ENCODE peak calls at places on chromosome 13, in eight cellular contexts. Y is OCI-LY7, U is MM.1S, E is GM23338, T is SK-N-SH, W is HCT116, S is hepatocyte, J is PC-9. M is an unnamed sample.
A peak's percentile ranks its signal among the peaks of the same experiment; 100 is the strongest.

GRCh38 chr13:50387124-50387581 is 371.9 kb downstream of the KCNRG start:
- DNase-seq in Y (peak; percentile 75), U (peak; percentile 75), E (peak; percentile 72), T (peak; percentile 37), W (no peak), S (peak; percentile 69), J (peak; percentile 45), M (peak; percentile 9)

GRCh38 chr13:30159446-30159839 is 147.9 kb downstream of the KATNAL1 start:
- DNase-seq in Y (no peak), U (no peak), E (no peak), T (no peak), W (no peak), S (no peak), J (no peak), M (peak; percentile 22)

GRCh38 chr13:72129117-72129516 is 262.1 kb upstream of the DACH1 start:
- DNase-seq in Y (no peak), U (no peak), E (no peak), T (no peak), W (no peak), S (no peak), J (no peak), M (no peak)

GRCh38 chr13:28559636-28560259 is 64.8 kb upstream of the FLT1 start:
- DNase-seq in Y (no peak), U (no peak), E (no peak), T (no peak), W (no peak), S (no peak), J (no peak), M (no peak)

GRCh38 chr13:113835461-113836274 is 28.2 kb downstream of the GAS6 start:
- DNase-seq in Y (no peak), U (no peak), E (no peak), T (peak; percentile 56), W (no peak), S (peak; percentile 45), J (no peak), M (peak; percentile 36)

GRCh38 chr13:101262306-101262705 is 154.0 kb downstream of the NALCN start:
- DNase-seq in Y (no peak), U (no peak), E (no peak), T (no peak), W (no peak), S (no peak), J (no peak), M (no peak)

GRCh38 chr13:29746167-29746677 is 104.2 kb downstream of the UBL3 start:
- DNase-seq in Y (no peak), U (no peak), E (no peak), T (no peak), W (no peak), S (no peak), J (no peak), M (no peak)

GRCh38 chr13:113538689-113539058 is 45.9 kb upstream of the TFDP1 start:
- DNase-seq in Y (no peak), U (no peak), E (no peak), T (peak; percentile 81), W (no peak), S (no peak), J (no peak), M (peak; percentile 69)

GRCh38 chr13:26719356-26719945 is 41.1 kb downstream of the GPR12 start:
- DNase-seq in Y (peak; percentile 6), U (no peak), E (peak; percentile 41), T (no peak), W (no peak), S (no peak), J (no peak), M (peak; percentile 8)

GRCh38 chr13:88857256-88857655 is 1186.1 kb downstream of the SLITRK5 start:
- DNase-seq in Y (no peak), U (no peak), E (no peak), T (no peak), W (no peak), S (no peak), J (no peak), M (no peak)

GRCh38 chr13:94329754-94330551 is 149.5 kb downstream of the DCT start:
- DNase-seq in Y (no peak), U (no peak), E (no peak), T (no peak), W (no peak), S (peak; percentile 42), J (no peak), M (peak; percentile 87)

GRCh38 chr13:40622761-40623160 is 43.7 kb downstream of the FOXO1 start:
- DNase-seq in Y (no peak), U (no peak), E (no peak), T (no peak), W (no peak), S (no peak), J (no peak), M (no peak)

GRCh38 chr13:80612804-80613203 is 271.9 kb upstream of the SPRY2 start:
- DNase-seq in Y (no peak), U (no peak), E (peak; percentile 6), T (no peak), W (no peak), S (no peak), J (no peak), M (no peak)

GRCh38 chr13:29511980-29512379 is 83.5 kb downstream of the SLC7A1 start:
- DNase-seq in Y (no peak), U (no peak), E (no peak), T (no peak), W (no peak), S (no peak), J (no peak), M (no peak)

GRCh38 chr13:41694902-41695301 is 237.6 kb downstream of the RGCC start:
- DNase-seq in Y (peak; percentile 45), U (no peak), E (no peak), T (no peak), W (peak; percentile 50), S (peak; percentile 78), J (no peak), M (peak; percentile 87)

GRCh38 chr13:113936566-113936965 is 37.3 kb downstream of the C13orf46 start:
- DNase-seq in Y (no peak), U (no peak), E (no peak), T (no peak), W (no peak), S (no peak), J (no peak), M (no peak)

GRCh38 chr13:78309497-78310180 is 293.7 kb downstream of the POU4F1 start:
- DNase-seq in Y (no peak), U (no peak), E (no peak), T (no peak), W (no peak), S (no peak), J (no peak), M (no peak)

GRCh38 chr13:41905600-41906254 is 55.2 kb downstream of the VWA8 start:
- DNase-seq in Y (peak; percentile 75), U (peak; percentile 46), E (peak; percentile 70), T (peak; percentile 33), W (peak; percentile 34), S (peak; percentile 18), J (no peak), M (peak; percentile 54)

GRCh38 chr13:22454586-22454985 is 726.2 kb upstream of the SGCG start:
- DNase-seq in Y (no peak), U (no peak), E (peak; percentile 63), T (no peak), W (no peak), S (no peak), J (no peak), M (no peak)
- TF ChIP-seq CTCF in Y (no peak), U (no peak), E (peak; percentile 15), T (no peak), W (no peak), S (no peak), J (no peak), M (no peak)

GRCh38 chr13:109725995-109726637 is 60.3 kb downstream of the IRS2 start:
- DNase-seq in Y (no peak), U (no peak), E (no peak), T (no peak), W (no peak), S (no peak), J (no peak), M (no peak)

GRCh38 chr13:109723046-109723445 is 63.3 kb downstream of the IRS2 start:
- DNase-seq in Y (no peak), U (no peak), E (no peak), T (no peak), W (no peak), S (no peak), J (no peak), M (no peak)

GRCh38 chr13:109724603-109725002 is 61.8 kb downstream of the IRS2 start:
- DNase-seq in Y (no peak), U (no peak), E (no peak), T (no peak), W (no peak), S (no peak), J (no peak), M (no peak)

GRCh38 chr13:109727251-109727650 is 59.1 kb downstream of the IRS2 start:
- DNase-seq in Y (no peak), U (no peak), E (no peak), T (no peak), W (no peak), S (no peak), J (no peak), M (no peak)

GRCh38 chr13:109725297-109725696 is 61.1 kb downstream of the IRS2 start:
- DNase-seq in Y (no peak), U (no peak), E (no peak), T (no peak), W (no peak), S (no peak), J (no peak), M (no peak)
- H4K20me1 ChIP-seq in Y (no peaks in the 10 kb centered on the region), U (no peaks in the 10 kb centered on the region), E (no peaks in the 10 kb centered on the region), T (no peaks in the 10 kb centered on the region), W (no peaks in the 10 kb centered on the region), S (no peaks in the 10 kb centered on the region), J (no peaks in the 10 kb centered on the region), M (no peaks in the 10 kb centered on the region)

GRCh38 chr13:46606915-46607413 is 54.0 kb downstream of the LRCH1 start:
- DNase-seq in Y (no peak), U (no peak), E (no peak), T (no peak), W (no peak), S (no peak), J (no peak), M (no peak)

GRCh38 chr13:46605824-46606554 is 53.0 kb downstream of the LRCH1 start:
- DNase-seq in Y (peak; percentile 61), U (no peak), E (no peak), T (no peak), W (no peak), S (no peak), J (no peak), M (peak; percentile 12)

GRCh38 chr13:46609726-46610125 is 56.8 kb downstream of the LRCH1 start:
- DNase-seq in Y (no peak), U (no peak), E (no peak), T (no peak), W (no peak), S (no peak), J (no peak), M (no peak)

GRCh38 chr13:46609052-46609451 is 56.1 kb downstream of the LRCH1 start:
- DNase-seq in Y (no peak), U (no peak), E (no peak), T (no peak), W (no peak), S (no peak), J (no peak), M (no peak)

GRCh38 chr13:46607768-46608553 is 55.0 kb downstream of the LRCH1 start:
- DNase-seq in Y (no peak), U (no peak), E (no peak), T (no peak), W (peak; percentile 43), S (peak; percentile 71), J (no peak), M (peak; percentile 28)
- H3K9me2 ChIP-seq in Y (no peaks in the 10 kb centered on the region), U (no peaks in the 10 kb centered on the region), E (no peaks in the 10 kb centered on the region), T (no peaks in the 10 kb centered on the region), W (no peaks in the 10 kb centered on the region), S (no peaks in the 10 kb centered on the region), J (no peaks in the 10 kb centered on the region), M (no peaks in the 10 kb centered on the region)

GRCh38 chr13:33016414-33017409 is at the start of gene KL:
- DNase-seq in Y (no peak), U (no peak), E (peak; percentile 63), T (peak; percentile 79), W (no peak), S (peak; percentile 37), J (peak; percentile 18), M (no peak)
- TF ChIP-seq CTCF in Y (no peak), U (no peak), E (no peak), T (no peak), W (no peak), S (no peak), J (no peak), M (no peak)

M was measured in PC-3.